ENCODE peak calls at places on chromosomes 5 and 9, in seven cellular contexts. H, F, V, S, E, K and J are unnamed samples.

GRCh38 chr9:34375901-34376595 is 650 bp downstream of the MYORG start:
- DNase-seq in E (peak; percentile 29), F (no peak), S (peak; percentile 71), K (peak; percentile 56), H (peak; percentile 52), V (no peak), J (no peak)

GRCh38 chr9:133658442-133659431 is 22.6 kb downstream of the DBH start:
- DNase-seq in E (no peak), F (peak; percentile 15), V (no peak), S (peak; percentile 40), H (peak; percentile 24), K (peak; percentile 59), J (no peak)

GRCh38 chr5:146254223-146254622 is 50.8 kb downstream of the RBM27 start:
- DNase-seq in V (no peak), S (no peak), H (no peak), K (no peak), F (no peak), E (no peak), J (no peak)

GRCh38 chr5:130550553-130550940 is 614.5 kb downstream of the HINT1 start:
- DNase-seq in K (no peak), S (no peak), H (no peak), E (no peak), V (no peak), F (no peak), J (no peak)

GRCh38 chr9:92764381-92764987 is at the start of gene BICD2:
- DNase-seq in E (peak; percentile 93), V (peak; percentile 18), F (no peak), S (no peak), H (no peak), K (no peak), J (no peak)

GRCh38 chr5:38008198-38008597 is 168.4 kb upstream of the GDNF start:
- DNase-seq in E (no peak), V (no peak), F (no peak), S (no peak), H (no peak), K (peak; percentile 79), J (no peak)

GRCh38 chr5:143341807-143342570 is 61.5 kb downstream of the NR3C1 start:
- DNase-seq in E (no peak), H (no peak), K (no peak), V (no peak), F (peak; percentile 21), S (peak; percentile 67), J (peak; percentile 58)

GRCh38 chr9:132372177-132373095 is 17.6 kb upstream of the SETX start:
- DNase-seq in V (no peak), E (no peak), H (peak; percentile 24), S (peak; percentile 77), K (no peak), F (no peak), J (no peak)

GRCh38 chr9:91359083-91359482 is 2.6 kb downstream of the AUH start:
- DNase-seq in K (no peak), S (no peak), V (no peak), H (no peak), E (no peak), F (no peak), J (no peak)

GRCh38 chr5:151081426-151082273 is 816 bp upstream of the TNIP1 start:
- DNase-seq in V (no peak), S (peak; percentile 71), F (no peak), E (no peak), K (peak; percentile 17), H (peak; percentile 64), J (no peak)

GRCh38 chr9:127825319-127826051 is 22.8 kb downstream of the FPGS start:
- DNase-seq in E (no peak), S (no peak), K (no peak), V (peak; percentile 89), F (no peak), H (no peak), J (no peak)

GRCh38 chr5:169719360-169720314 is 82.6 kb downstream of the DOCK2 start:
- DNase-seq in K (no peak), F (no peak), E (no peak), V (no peak), S (no peak), H (no peak), J (no peak)

GRCh38 chr9:19030899-19031298 is 2.1 kb downstream of the SAXO1 start:
- DNase-seq in K (no peak), S (peak; percentile 23), E (no peak), H (no peak), F (no peak), V (no peak), J (no peak)

GRCh38 chr9:24602687-24603352 is 57.1 kb upstream of the IZUMO3 start:
- DNase-seq in H (no peak), F (no peak), K (no peak), V (no peak), E (no peak), S (peak; percentile 15), J (no peak)

GRCh38 chr5:77920350-77921046 is 144.4 kb upstream of the TBCA start:
- DNase-seq in F (no peak), K (no peak), V (no peak), E (no peak), H (no peak), S (no peak), J (no peak)